ENCODE peak calls at places on chromosome 7, in eight cellular contexts. G is activated naive CD4-positive, alpha-beta T cell treated with Interleukin-2 at 50 U/mL for 16 hours; L is NCI-H82; B is psoas muscle; K is DMS153; Q is sciatic nerve; P is pancreas; W is neural crest cell. V is an unnamed sample.

GRCh38 chr7:128931965-128932861 is 5.5 kb upstream of the IRF5 start:
- DNase-seq in L (no peak), K (no peak), G (no peak), B (no peak), W (no peak), Q (peak), P (no peak), V (no peak)

GRCh38 chr7:50775231-50775630 is 7.5 kb downstream of the GRB10 start:
- DNase-seq in Q (no peak), G (no peak), L (no peak), W (no peak), P (no peak), B (no peak), K (no peak), V (no peak)

GRCh38 chr7:80916770-80917681 is 1.8 kb downstream of the SEMA3C start:
- DNase-seq in B (no peak), G (no peak), K (no peak), W (no peak), L (peak), P (no peak), Q (no peak), V (no peak)

GRCh38 chr7:129298268-129298893 is 73.6 kb downstream of the AHCYL2 start:
- DNase-seq in G (peak), L (peak), B (peak), W (peak), Q (peak), K (peak), P (peak), V (peak)

GRCh38 chr7:116802784-116803183 is 59.6 kb upstream of the CAPZA2 start:
- DNase-seq in B (no peak), Q (no peak), W (peak), L (peak), P (peak), K (peak), G (peak), V (no peak)

GRCh38 chr7:132135986-132136385 is 440.3 kb downstream of the PLXNA4 start:
- DNase-seq in K (no peak), W (no peak), L (peak), G (no peak), B (no peak), P (no peak), Q (no peak), V (no peak)

GRCh38 chr7:81284576-81284975 is 365.7 kb upstream of the SEMA3C start:
- DNase-seq in Q (no peak), W (no peak), B (no peak), G (no peak), P (no peak), L (no peak), K (no peak), V (no peak)

GRCh38 chr7:141461924-141462323 is 89.3 kb upstream of the AGK start:
- DNase-seq in G (no peak), L (no peak), B (no peak), P (no peak), Q (no peak), K (no peak), W (no peak), V (no peak)

GRCh38 chr7:153030976-153031375 is 271.4 kb downstream of the ACTR3B start:
- DNase-seq in P (no peak), L (peak), W (no peak), Q (no peak), K (no peak), G (no peak), B (no peak), V (no peak)

GRCh38 chr7:18623389-18623788 is 127.8 kb downstream of the HDAC9 start:
- DNase-seq in L (no peak), K (no peak), B (no peak), P (no peak), G (no peak), W (no peak), Q (no peak), V (no peak)

GRCh38 chr7:67696124-67696523 is 699.5 kb downstream of the TYW1 start:
- DNase-seq in K (no peak), W (no peak), B (no peak), L (no peak), G (no peak), P (no peak), Q (no peak), V (no peak)

GRCh38 chr7:140594131-140594691 is 46.4 kb downstream of the DENND2A start:
- DNase-seq in K (no peak), B (peak), P (no peak), W (no peak), G (no peak), Q (no peak), L (peak), V (no peak)

GRCh38 chr7:6460990-6461584 is 13.3 kb upstream of the DAGLB start:
- DNase-seq in K (no peak), W (no peak), B (no peak), G (no peak), P (no peak), L (no peak), Q (no peak), V (no peak)

GRCh38 chr7:259751-260405 is 30.1 kb upstream of the FOXL3 start:
- DNase-seq in K (no peak), Q (no peak), L (no peak), G (no peak), B (peak), P (no peak), W (no peak), V (no peak)

GRCh38 chr7:43460733-43461348 is 122.1 kb upstream of the STK17A start:
- DNase-seq in K (no peak), P (no peak), L (no peak), Q (no peak), G (no peak), B (no peak), W (no peak), V (no peak)

GRCh38 chr7:76129366-76129765 is 72.3 kb upstream of the SRRM3 start:
- DNase-seq in L (peak), W (no peak), K (no peak), B (no peak), Q (no peak), P (no peak), G (no peak), V (no peak)

GRCh38 chr7:22194633-22195273 is 162.2 kb downstream of the RAPGEF5 start:
- DNase-seq in K (no peak), Q (no peak), P (no peak), W (no peak), L (peak), G (no peak), B (no peak), V (no peak)

GRCh38 chr7:45573636-45574470 is at the start of gene ADCY1:
- DNase-seq in Q (no peak), W (peak), K (no peak), L (peak), G (no peak), P (no peak), B (no peak), V (peak)

GRCh38 chr7:1744296-1745017 is 74.4 kb downstream of the ELFN1 start:
- DNase-seq in Q (no peak), K (no peak), B (no peak), W (no peak), P (no peak), G (no peak), L (no peak), V (no peak)

GRCh38 chr7:50552139-50552538 is 13.1 kb downstream of the DDC start:
- DNase-seq in G (no peak), P (peak), K (peak), Q (no peak), L (peak), W (no peak), B (no peak), V (peak)

GRCh38 chr7:94195201-94195600 is 191.0 kb upstream of the BET1 start:
- DNase-seq in Q (no peak), K (no peak), L (no peak), G (no peak), P (no peak), W (no peak), B (no peak), V (no peak)

GRCh38 chr7:99380823-99381663 is 6.5 kb downstream of the ARPC1B start:
- DNase-seq in W (no peak), Q (no peak), G (peak), P (no peak), K (no peak), B (no peak), L (no peak), V (no peak)

GRCh38 chr7:137774793-137775201 is 72.0 kb downstream of the DGKI start:
- DNase-seq in K (no peak), G (no peak), L (no peak), Q (no peak), W (no peak), P (no peak), B (no peak), V (no peak)

GRCh38 chr7:67535590-67535989 is 539.0 kb downstream of the TYW1 start:
- DNase-seq in L (no peak), G (no peak), P (no peak), Q (no peak), K (no peak), B (no peak), W (no peak), V (no peak)

GRCh38 chr7:18494821-18495408 is 634 bp upstream of the HDAC9 start:
- DNase-seq in Q (no peak), W (no peak), L (peak), K (no peak), P (no peak), B (no peak), G (no peak), V (no peak)

GRCh38 chr7:66964391-66964790 is 31.0 kb downstream of the SBDS start:
- DNase-seq in Q (no peak), G (no peak), B (no peak), W (no peak), K (no peak), P (no peak), L (no peak), V (no peak)

GRCh38 chr7:7996568-7996967 is 28.0 kb downstream of the GLCCI1 start:
- DNase-seq in K (peak), G (no peak), Q (no peak), L (no peak), W (no peak), P (no peak), B (no peak), V (no peak)

GRCh38 chr7:8111282-8111681 is 142.7 kb downstream of the GLCCI1 start:
- DNase-seq in P (no peak), L (peak), B (no peak), W (no peak), Q (no peak), K (no peak), G (no peak), V (no peak)

GRCh38 chr7:18421297-18422004 is 74.1 kb upstream of the HDAC9 start:
- DNase-seq in Q (no peak), K (no peak), B (no peak), W (no peak), P (no peak), G (no peak), L (peak), V (no peak)

GRCh38 chr7:158407581-158408331 is 179.9 kb downstream of the PTPRN2 start:
- DNase-seq in K (peak), B (no peak), W (no peak), Q (no peak), P (no peak), G (no peak), L (peak), V (peak)

GRCh38 chr7:96521068-96521629 is 188.5 kb downstream of the SEM1 start:
- DNase-seq in K (no peak), B (no peak), L (no peak), Q (no peak), P (no peak), W (no peak), G (no peak), V (no peak)

GRCh38 chr7:98214811-98215321 is 3.6 kb downstream of the BHLHA15 start:
- DNase-seq in L (no peak), K (no peak), P (peak), G (no peak), W (no peak), Q (peak), B (peak), V (no peak)

GRCh38 chr7:77409005-77409738 is 7.0 kb downstream of the GSAP start:
- DNase-seq in L (no peak), W (no peak), Q (no peak), G (no peak), K (no peak), P (no peak), B (no peak), V (no peak)

GRCh38 chr7:47514818-47515217 is 67.1 kb downstream of the TNS3 start:
- DNase-seq in W (no peak), G (no peak), P (no peak), Q (no peak), K (no peak), L (no peak), B (no peak), V (no peak)

GRCh38 chr7:96219382-96220130 is 102.3 kb downstream of the SLC25A13 start:
- DNase-seq in K (no peak), L (no peak), B (no peak), P (no peak), W (no peak), G (no peak), Q (no peak), V (no peak)

V was measured in NCI-H1930.